ENCODE peak calls at places on chromosomes 16 and 17, in five cellular contexts. F is fibroblast of lung, L is neural progenitor cell, E is endothelial cell of umbilical vein, N is SK-N-SH. M is an unnamed sample.
A peak's percentile ranks its signal among the peaks of the same experiment; 100 is the strongest.

GRCh38 chr17:68355093-68355492 is 63.8 kb downstream of the ARSG start:
- DNase-seq in F (peak; percentile 70), L (no peak), E (peak; percentile 69), N (no peak), M (no peak)

GRCh38 chr16:70495425-70496182 is 27.8 kb downstream of the COG4 start:
- DNase-seq in F (no peak), L (no peak), E (no peak), N (no peak), M (no peak)

GRCh38 chr16:85473326-85473725 is 139.8 kb upstream of the GSE1 start:
- DNase-seq in F (no peak), L (peak; percentile 54), E (no peak), N (no peak), M (no peak)

GRCh38 chr17:41287050-41287449 is 11.6 kb downstream of the KRTAP9-7 start:
- DNase-seq in F (no peak), L (no peak), E (no peak), N (no peak), M (no peak)

GRCh38 chr16:813204-813915 is 12.8 kb upstream of the GNG13 start:
- DNase-seq in F (no peak), L (peak; percentile 86), E (no peak), N (peak; percentile 92), M (no peak)

GRCh38 chr17:835263-835662 is 53.1 kb downstream of the MRM3 start:
- DNase-seq in F (peak; percentile 100), L (peak; percentile 46), E (peak; percentile 37), N (no peak), M (no peak)

GRCh38 chr16:82660078-82660645 is 33.4 kb downstream of the CDH13 start:
- DNase-seq in F (peak; percentile 57), L (no peak), E (no peak), N (no peak), M (peak; percentile 72)

GRCh38 chr17:81143717-81144422 is 21.4 kb upstream of the PVALEF start:
- DNase-seq in F (no peak), L (no peak), E (no peak), N (no peak), M (no peak)

GRCh38 chr16:84829168-84829965 is 9.6 kb downstream of the CRISPLD2 start:
- DNase-seq in F (peak; percentile 94), L (peak; percentile 42), E (no peak), N (no peak), M (no peak)

GRCh38 chr16:84067640-84068039 is 25.0 kb upstream of the SLC38A8 start:
- DNase-seq in F (no peak), L (no peak), E (no peak), N (no peak), M (no peak)

GRCh38 chr17:78556812-78557211 is 20.4 kb downstream of the DNAH17 start:
- DNase-seq in F (no peak), L (no peak), E (peak; percentile 4), N (no peak), M (no peak)

GRCh38 chr16:47927330-47927729 is 228.5 kb downstream of the ABCC12 start:
- DNase-seq in F (peak; percentile 70), L (no peak), E (no peak), N (no peak), M (no peak)

GRCh38 chr17:12627177-12627629 is 38.5 kb upstream of the MYOCD start:
- DNase-seq in F (peak; percentile 98), L (no peak), E (no peak), N (no peak), M (no peak)

GRCh38 chr17:79933863-79934652 is 94.8 kb upstream of the CBX4 start:
- DNase-seq in F (peak; percentile 10), L (no peak), E (peak; percentile 68), N (no peak), M (peak; percentile 82)

GRCh38 chr17:44850025-44850424 is 2.3 kb downstream of the HIGD1B start:
- DNase-seq in F (no peak), L (no peak), E (no peak), N (no peak), M (no peak)

GRCh38 chr16:71288890-71289731 is at the start of gene CMTR2:
- DNase-seq in F (peak; percentile 96), L (peak; percentile 100), E (peak; percentile 96), N (peak; percentile 96), M (peak; percentile 99)

GRCh38 chr17:9924735-9925191 is 19.7 kb upstream of the RCVRN start:
- DNase-seq in F (peak; percentile 53), L (peak; percentile 83), E (peak; percentile 39), N (peak; percentile 61), M (no peak)

GRCh38 chr16:10738231-10739077 is 5.2 kb upstream of the NUBP1 start:
- DNase-seq in F (peak; percentile 73), L (no peak), E (peak; percentile 24), N (no peak), M (no peak)

GRCh38 chr17:40303009-40303657 is 5.8 kb upstream of the RARA start:
- DNase-seq in F (peak; percentile 59), L (peak; percentile 63), E (peak; percentile 85), N (peak; percentile 63), M (no peak)

GRCh38 chr17:7593296-7593695 is 3.4 kb upstream of the SOX15 start:
- DNase-seq in F (no peak), L (no peak), E (no peak), N (no peak), M (peak; percentile 60)

GRCh38 chr16:9033125-9033830 is 58.2 kb upstream of the HAPSTR1 start:
- DNase-seq in F (peak; percentile 69), L (peak; percentile 86), E (peak; percentile 41), N (peak; percentile 57), M (no peak)

GRCh38 chr17:73281926-73282325 is 20.2 kb upstream of the CPSF4L start:
- DNase-seq in F (no peak), L (no peak), E (no peak), N (no peak), M (no peak)

GRCh38 chr17:57210224-57210553 is 46.1 kb upstream of the MSI2 start:
- DNase-seq in F (peak; percentile 35), L (no peak), E (no peak), N (no peak), M (no peak)

GRCh38 chr17:13266596-13266995 is 248.8 kb upstream of the ELAC2 start:
- DNase-seq in F (peak; percentile 65), L (no peak), E (no peak), N (no peak), M (no peak)

DNA sequence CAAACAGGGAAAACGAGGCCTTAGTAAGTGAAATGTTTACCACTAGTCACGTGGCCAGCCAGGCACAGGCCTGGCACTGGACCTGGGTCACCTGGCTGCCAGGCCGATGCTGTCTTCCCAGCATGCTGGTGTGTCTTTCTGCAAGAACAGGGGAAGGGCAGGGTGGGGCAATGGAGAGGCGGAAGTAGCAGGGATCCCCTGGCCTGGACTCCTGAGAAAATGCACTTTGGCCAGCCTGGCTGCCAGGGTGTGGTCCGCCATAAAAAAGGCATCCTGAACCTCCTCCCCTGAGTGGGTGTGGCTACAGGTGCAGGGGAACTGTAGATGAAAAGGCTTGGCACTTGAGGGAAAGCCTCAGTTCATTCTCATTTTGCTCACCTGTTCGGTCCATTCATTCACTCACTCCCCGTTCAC is 1.0 kb upstream of the ANKRD40CL start:
- DNase-seq in F (no peak), L (no peak), E (no peak), N (no peak), M (peak; percentile 85)
- H3K9ac ChIP-seq in F (no peak overlapping the region), L (no peak overlapping the region), E (no peak overlapping the region), N (no peak overlapping the region), M (no peak overlapping the region)

DNA sequence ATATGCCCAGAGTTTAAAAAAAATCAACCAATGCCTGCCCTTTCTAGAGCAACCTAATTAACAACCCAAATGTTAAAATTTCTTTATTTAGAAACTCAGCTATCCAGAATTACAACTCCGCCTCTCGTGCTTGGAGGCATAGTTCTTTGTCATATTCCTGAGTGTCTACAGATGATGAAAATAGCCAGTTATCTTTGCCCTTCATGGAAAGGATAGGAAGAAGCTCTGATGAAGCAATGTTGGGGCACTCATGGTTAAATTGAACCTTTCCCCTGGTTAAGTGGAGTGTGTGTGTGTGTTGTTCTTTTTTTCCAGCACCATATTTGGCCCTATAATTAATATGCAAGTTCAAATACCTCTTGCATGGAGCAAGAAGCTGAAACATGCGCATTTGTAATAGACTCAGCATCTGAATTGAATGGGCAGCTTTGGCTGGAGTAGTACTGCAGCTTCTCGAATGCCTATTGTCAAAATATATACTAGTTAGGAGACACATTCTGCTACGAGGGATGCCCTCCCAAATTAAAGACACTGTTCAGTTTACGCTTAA is 506.2 kb downstream of the WWOX start:
- DNase-seq in F (no peak), L (no peak), E (no peak), N (no peak), M (no peak)
- H3K9ac ChIP-seq in F (no peak overlapping the region), L (no peak overlapping the region), E (no peak overlapping the region), N (no peak overlapping the region), M (no peak overlapping the region)

GRCh38 chr16:90046971-90047713 is 27.9 kb upstream of the DBNDD1 start:
- DNase-seq in F (peak; percentile 57), L (peak; percentile 94), E (peak; percentile 38), N (no peak), M (peak; percentile 92)

GRCh38 chr16:90048737-90049330 is 28.3 kb downstream of the PRDM7 start:
- DNase-seq in F (no peak), L (no peak), E (no peak), N (no peak), M (no peak)

GRCh38 chr16:90046122-90046970 is 27.1 kb upstream of the DBNDD1 start:
- DNase-seq in F (no peak), L (no peak), E (no peak), N (peak; percentile 84), M (no peak)

GRCh38 chr16:90048347-90048722 is 28.8 kb downstream of the PRDM7 start:
- DNase-seq in F (no peak), L (no peak), E (no peak), N (no peak), M (no peak)

DNA sequence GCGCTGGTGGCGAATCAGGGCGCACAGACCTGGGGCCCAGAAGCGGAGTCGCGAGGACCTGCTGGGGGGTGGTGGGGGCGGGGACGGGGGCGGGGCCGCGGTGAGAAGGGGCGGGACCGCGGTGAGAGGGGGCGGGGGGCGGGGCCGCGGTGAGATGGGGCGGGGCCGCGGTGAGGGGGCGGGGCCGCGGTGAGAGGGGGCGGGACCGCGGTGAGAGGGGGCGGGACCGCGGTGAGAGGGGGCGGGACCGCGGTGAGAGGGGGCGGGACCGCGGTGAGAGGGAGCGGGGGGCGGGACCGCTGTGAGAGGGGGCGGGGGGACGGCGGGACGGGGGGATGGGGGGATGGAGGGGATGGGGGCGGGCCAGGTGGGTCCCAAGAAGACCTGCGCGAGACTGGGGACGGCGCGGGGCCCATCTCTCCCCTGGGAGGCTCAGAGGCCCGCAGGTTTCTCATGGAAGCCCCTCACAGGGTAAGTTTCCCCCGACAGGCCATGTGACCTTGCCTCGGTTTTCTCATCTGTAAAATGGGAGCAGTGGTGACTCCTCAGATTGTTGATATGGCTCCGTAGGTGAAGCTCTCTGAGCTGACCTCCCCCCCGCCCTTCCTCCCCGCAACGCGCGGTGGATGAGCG is 28.6 kb upstream of the DBNDD1 start:
- DNase-seq in F (no peak), L (no peak), E (no peak), N (peak; percentile 94), M (no peak)
- H3K9ac ChIP-seq in F (no peak overlapping the region), L (no peak overlapping the region), E (no peak overlapping the region), N (peak overlapping the region; percentile 44), M (no peak overlapping the region)

DNA sequence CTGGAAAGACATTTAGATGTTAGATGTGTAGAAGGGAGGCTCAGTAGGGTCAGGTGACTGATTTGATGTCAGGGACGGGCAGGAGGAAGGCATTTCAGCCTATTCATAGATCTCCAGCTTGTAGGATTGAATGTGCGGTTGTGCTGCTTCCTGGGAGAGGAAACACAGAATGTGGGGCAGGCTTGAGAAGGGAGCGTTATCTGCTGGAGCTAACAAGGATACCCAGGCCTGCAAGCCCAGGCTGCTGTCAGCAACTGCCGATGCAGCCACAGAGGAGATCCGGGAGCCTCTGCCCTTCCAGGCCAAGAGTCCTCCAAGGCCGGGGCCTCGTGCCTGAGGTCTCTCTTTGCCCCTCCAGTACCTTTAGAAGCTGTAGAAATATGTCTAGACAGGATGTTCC is 205.6 kb downstream of the SPECC1 start:
- DNase-seq in F (no peak), L (no peak), E (no peak), N (no peak), M (no peak)
- H3K9ac ChIP-seq in F (no peak overlapping the region), L (no peak overlapping the region), E (no peak overlapping the region), N (no peak overlapping the region), M (no peak overlapping the region)

GRCh38 chr17:75241143-75241430 is 20.3 kb downstream of the GGA3 start:
- DNase-seq in F (no peak), L (no peak), E (no peak), N (no peak), M (no peak)
- H3K9ac ChIP-seq in F (no peak overlapping the region), L (no peak overlapping the region), E (no peak overlapping the region), N (no peak overlapping the region), M (no peak overlapping the region)

M was measured in kidney.